ENCODE peak calls at places on chromosomes 13 and 19, in four cellular contexts. M is GM23338, L is left ventricle myocardium inferior, K is foreskin fibroblast. J is an unnamed sample.

GRCh38 chr13:101449971-101450748 is 2.3 kb upstream of the ITGBL1 start:
- DNase-seq in M (no peak), L (no peak), K (peak; percentile 78), J (peak; percentile 82)

GRCh38 chr19:38617283-38617763 is 430 bp downstream of the MAP4K1 start:
- DNase-seq in M (no peak), L (no peak), K (no peak), J (no peak)

GRCh38 chr19:17348700-17349099 is 11.3 kb downstream of the GTPBP3 start:
- DNase-seq in M (peak; percentile 77), L (peak; percentile 66), K (peak; percentile 54), J (no peak)

GRCh38 chr19:49987159-49987698 is 26.3 kb upstream of the SIGLEC11 start:
- DNase-seq in M (peak; percentile 99), L (peak; percentile 83), K (peak; percentile 79), J (peak; percentile 16)

GRCh38 chr13:101209206-101209893 is 207.0 kb downstream of the NALCN start:
- DNase-seq in M (no peak), L (no peak), K (no peak), J (no peak)

GRCh38 chr19:1837625-1838105 is 10.6 kb downstream of the REXO1 start:
- DNase-seq in M (peak; percentile 82), L (peak; percentile 35), K (no peak), J (no peak)

GRCh38 chr13:94318418-94318817 is 161.1 kb downstream of the DCT start:
- DNase-seq in M (no peak), L (no peak), K (no peak), J (no peak)

GRCh38 chr19:10603084-10603872 is 16.2 kb upstream of the AP1M2 start:
- DNase-seq in M (peak; percentile 56), L (peak; percentile 39), K (no peak), J (no peak)

GRCh38 chr13:97205971-97206370 is 16.2 kb upstream of the MBNL2 start:
- DNase-seq in M (no peak), L (no peak), K (no peak), J (no peak)

GRCh38 chr13:111531505-111531904 is 211.1 kb downstream of the TEX29 start:
- DNase-seq in M (no peak), L (no peak), K (no peak), J (no peak)

GRCh38 chr19:46721269-46722003 is 4.5 kb upstream of the PRKD2 start:
- DNase-seq in M (peak; percentile 66), L (no peak), K (no peak), J (no peak)

GRCh38 chr13:75305057-75305456 is 176.9 kb downstream of the TBC1D4 start:
- DNase-seq in M (no peak), L (no peak), K (no peak), J (no peak)

GRCh38 chr19:44113784-44114390 is 688 bp downstream of the ZNF225 start:
- DNase-seq in M (peak; percentile 21), L (no peak), K (no peak), J (no peak)

GRCh38 chr19:6707011-6707657 is 13.3 kb downstream of the C3 start:
- DNase-seq in M (no peak), L (no peak), K (no peak), J (no peak)

GRCh38 chr19:34128558-34129250 is 43.6 kb upstream of the LSM14A start:
- DNase-seq in M (no peak), L (no peak), K (peak; percentile 26), J (no peak)

GRCh38 chr13:40271931-40272775 is 394.3 kb downstream of the FOXO1 start:
- DNase-seq in M (no peak), L (peak; percentile 67), K (peak; percentile 35), J (peak; percentile 89)

GRCh38 chr13:93788456-93788855 is 561.8 kb downstream of the GPC6 start:
- DNase-seq in M (no peak), L (no peak), K (no peak), J (no peak)

GRCh38 chr19:32817913-32818476 is 51.6 kb downstream of the SLC7A9 start:
- DNase-seq in M (no peak), L (no peak), K (no peak), J (no peak)

GRCh38 chr19:1513492-1514294 is 874 bp upstream of the ADAMTSL5 start:
- DNase-seq in M (peak; percentile 63), L (peak; percentile 42), K (peak; percentile 42), J (no peak)

GRCh38 chr13:31214379-31214778 is 14.6 kb downstream of the B3GLCT start:
- DNase-seq in M (no peak), L (no peak), K (no peak), J (no peak)

GRCh38 chr13:86563308-86563707 is 764.1 kb upstream of the SLITRK6 start:
- DNase-seq in M (no peak), L (no peak), K (peak; percentile 1), J (no peak)

GRCh38 chr19:2982556-2982955 is 5.2 kb downstream of the TLE6 start:
- DNase-seq in M (no peak), L (no peak), K (no peak), J (no peak)

GRCh38 chr19:2981898-2982297 is 4.5 kb downstream of the TLE6 start:
- DNase-seq in M (no peak), L (no peak), K (no peak), J (no peak)

GRCh38 chr19:2984196-2984490 is 6.8 kb downstream of the TLE6 start:
- DNase-seq in M (no peak), L (no peak), K (no peak), J (no peak)

GRCh38 chr19:2982983-2983350 is 5.6 kb downstream of the TLE6 start:
- DNase-seq in M (no peak), L (peak; percentile 89), K (peak; percentile 77), J (peak; percentile 51)

DNA sequence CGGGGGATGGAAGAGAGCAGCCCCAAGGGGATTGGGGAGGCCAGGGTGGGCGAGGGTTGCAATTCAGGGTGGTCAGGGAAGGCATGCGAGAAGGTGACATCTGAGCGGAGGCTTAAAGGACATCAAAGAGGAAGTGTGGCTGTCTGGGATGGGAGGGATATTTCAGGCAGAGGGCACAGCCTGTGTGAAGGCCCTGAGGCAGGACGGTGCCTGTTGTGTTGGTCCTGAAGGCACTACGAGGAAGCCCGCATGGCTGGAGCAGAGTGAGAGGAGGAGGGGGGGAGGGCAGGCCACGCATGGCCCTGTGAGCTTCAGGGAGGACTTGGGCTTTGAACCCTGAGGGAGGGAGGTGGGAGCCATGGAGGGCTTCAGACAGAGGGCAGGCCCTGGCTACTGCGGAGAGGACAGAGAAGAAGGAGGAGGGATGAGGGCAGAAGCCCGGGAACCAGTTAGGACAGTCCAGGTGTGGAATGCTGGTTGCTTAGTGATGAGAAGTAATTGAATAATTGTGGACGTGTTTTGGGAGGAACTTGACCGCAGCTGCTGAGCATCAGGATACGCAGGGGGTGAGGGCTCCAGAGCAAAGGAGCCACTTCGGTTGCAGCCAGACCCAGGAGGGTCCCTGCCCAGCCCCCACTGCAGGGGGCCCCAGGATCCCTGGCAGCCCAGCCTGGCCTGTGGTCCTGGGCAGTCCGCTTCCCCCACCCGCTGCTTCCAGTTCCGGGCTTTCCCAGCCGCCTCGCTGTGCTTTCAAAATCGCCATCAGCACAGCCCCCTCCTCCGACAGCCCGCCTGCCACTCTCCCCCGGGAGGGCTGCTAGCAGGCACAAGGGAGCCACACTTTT is 6.2 kb downstream of the TLE6 start:
- DNase-seq in M (peak; percentile 93), L (peak; percentile 74), K (no peak), J (no peak)
- TF ChIP-seq CTCF in M (no peak), L (no peak), K (no peak), J (no peak)

DNA sequence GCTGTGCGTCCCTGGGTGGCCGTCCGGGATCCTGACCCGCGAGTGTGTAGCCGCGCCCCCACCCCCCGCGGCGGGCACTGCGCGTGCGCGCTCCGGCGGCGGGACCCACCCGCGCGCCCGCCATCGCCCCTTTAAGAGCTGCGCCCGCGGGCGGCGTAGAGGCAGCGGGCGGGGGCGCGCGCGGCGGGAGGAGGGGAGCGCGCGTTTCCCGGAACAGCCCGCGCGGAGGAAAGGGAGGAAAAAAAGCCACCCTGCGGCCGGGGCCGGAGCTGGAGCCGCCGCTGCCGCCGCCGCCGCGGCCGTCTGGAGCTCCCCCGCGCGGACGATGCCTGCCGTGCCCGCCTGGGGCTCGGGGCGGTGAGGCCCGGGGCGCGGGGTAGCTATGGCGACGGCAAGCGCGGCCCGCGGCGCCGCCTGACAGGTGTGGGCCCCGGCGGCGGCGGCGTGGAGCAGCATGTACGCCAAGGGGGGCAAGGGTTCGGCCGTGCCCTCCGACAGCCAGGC is at the start of gene SSBP4:
- DNase-seq in M (peak; percentile 88), L (peak; percentile 81), K (peak; percentile 80), J (no peak)
- TF ChIP-seq CTCF in M (peak; percentile 39), L (peak; percentile 67), K (no peak), J (no peak)

GRCh38 chr13:21343659-21344058 is 115.4 kb downstream of the ZDHHC20 start:
- DNase-seq in M (no peak), L (no peak), K (no peak), J (no peak)

GRCh38 chr13:21341637-21342422 is 117.3 kb downstream of the ZDHHC20 start:
- DNase-seq in M (no peak), L (no peak), K (no peak), J (no peak)

GRCh38 chr13:21342699-21343442 is 116.2 kb downstream of the ZDHHC20 start:
- DNase-seq in M (no peak), L (no peak), K (no peak), J (no peak)

GRCh38 chr13:21347753-21348318 is 111.3 kb downstream of the ZDHHC20 start:
- DNase-seq in M (peak; percentile 46), L (no peak), K (no peak), J (no peak)

GRCh38 chr13:21344662-21345176 is 114.4 kb downstream of the ZDHHC20 start:
- DNase-seq in M (no peak), L (no peak), K (no peak), J (no peak)
- TF ChIP-seq CTCF in M (no peak), L (no peak), K (no peak), J (no peak)

GRCh38 chr19:41027273-41027967 is 36.3 kb downstream of the CYP2B6 start:
- DNase-seq in M (no peak), L (no peak), K (no peak), J (no peak)

GRCh38 chr19:41029524-41030432 is 38.7 kb downstream of the CYP2B6 start:
- DNase-seq in M (no peak), L (no peak), K (no peak), J (no peak)

GRCh38 chr19:41025871-41026270 is 34.8 kb downstream of the CYP2B6 start:
- DNase-seq in M (peak; percentile 56), L (no peak), K (no peak), J (no peak)

GRCh38 chr19:41023193-41023592 is 32.1 kb downstream of the CYP2B6 start:
- DNase-seq in M (peak; percentile 37), L (no peak), K (no peak), J (no peak)

GRCh38 chr19:41025411-41025810 is 34.3 kb downstream of the CYP2B6 start:
- DNase-seq in M (no peak), L (no peak), K (no peak), J (no peak)
- TF ChIP-seq CTCF in M (no peak), L (no peak), K (no peak), J (no peak)

GRCh38 chr13:19984430-19985218 is 26.1 kb downstream of the ZMYM2 start:
- DNase-seq in M (peak; percentile 84), L (no peak), K (peak; percentile 19), J (no peak)
- TF ChIP-seq CTCF in M (peak; percentile 58), L (peak; percentile 63), K (peak; percentile 78), J (peak; percentile 78)

DNA sequence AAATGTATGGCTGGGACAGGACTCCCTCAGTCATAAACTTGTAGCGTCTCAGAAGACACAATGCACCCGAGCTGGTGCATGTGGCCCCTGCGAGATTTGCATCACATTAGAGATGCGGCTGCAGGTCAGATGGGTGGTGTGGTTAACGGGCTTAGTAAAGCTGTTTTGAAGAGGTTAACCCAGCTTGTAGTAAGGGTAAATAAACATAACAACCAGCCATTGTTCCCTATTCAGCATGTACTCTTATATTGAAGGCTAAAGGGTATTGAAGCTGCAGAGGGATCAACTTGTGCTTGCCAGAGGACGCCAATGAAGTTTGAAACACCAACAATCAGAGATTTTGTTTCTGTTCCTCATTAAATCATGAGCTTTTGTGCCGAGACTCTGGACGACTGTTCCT is 79.4 kb downstream of the ZIC5 start:
- DNase-seq in M (peak; percentile 87), L (no peak), K (no peak), J (no peak)
- TF ChIP-seq CTCF in M (no peak), L (no peak), K (no peak), J (no peak)

GRCh38 chr19:42176990-42177685 is 40.3 kb downstream of the DEDD2 start:
- DNase-seq in M (peak; percentile 90), L (peak; percentile 66), K (peak; percentile 74), J (no peak)
- TF ChIP-seq CTCF in M (peak; percentile 53), L (peak; percentile 60), K (peak; percentile 15), J (peak; percentile 37)